ENCODE peak calls at places on chromosome 4, in seven cellular contexts. E is GM20000, M is HL-60, C is Peyer's patch, D is ovary, P is MM.1S, V is A549. J is an unnamed sample.
A peak's percentile ranks its signal among the peaks of the same experiment; 100 is the strongest.

GRCh38 chr4:53490965-53491622 is 100.2 kb downstream of the LNX1 start:
- DNase-seq in D (no peak), E (peak; percentile 19), P (peak; percentile 52), M (peak; percentile 14), C (no peak), V (peak; percentile 46), J (no peak)

GRCh38 chr4:86924805-86925204 is 10.0 kb upstream of the AFF1 start:
- DNase-seq in M (peak; percentile 14), C (no peak), E (no peak), V (no peak), D (no peak), P (no peak), J (no peak)

GRCh38 chr4:6331018-6331417 is 61.4 kb downstream of the WFS1 start:
- DNase-seq in E (peak; percentile 50), D (no peak), V (peak; percentile 31), M (peak; percentile 12), P (peak; percentile 47), C (no peak), J (no peak)

GRCh38 chr4:102641796-102642195 is 119.0 kb downstream of the MANBA start:
- DNase-seq in D (no peak), E (no peak), C (no peak), P (no peak), M (no peak), V (no peak), J (no peak)

GRCh38 chr4:47639531-47639930 is 154.5 kb downstream of the ATP10D start:
- DNase-seq in M (no peak), V (no peak), D (no peak), C (no peak), P (no peak), E (no peak), J (no peak)

GRCh38 chr4:85151349-85151748 is 184.9 kb upstream of the WDFY3 start:
- DNase-seq in M (no peak), V (no peak), E (no peak), C (no peak), D (no peak), P (no peak), J (no peak)

GRCh38 chr4:5036239-5036638 is 15.0 kb upstream of the STK32B start:
- DNase-seq in C (no peak), P (peak; percentile 98), M (peak; percentile 18), V (no peak), D (no peak), E (no peak), J (no peak)

GRCh38 chr4:103429283-103429682 is 231.1 kb upstream of the CENPE start:
- DNase-seq in D (no peak), M (peak; percentile 2), C (no peak), E (peak; percentile 17), P (no peak), V (no peak), J (no peak)

GRCh38 chr4:793109-793861 is 32.6 kb downstream of the CPLX1 start:
- DNase-seq in P (no peak), D (no peak), E (no peak), M (no peak), V (no peak), C (no peak), J (no peak)

GRCh38 chr4:6538111-6538510 is 36.9 kb upstream of the MAN2B2 start:
- DNase-seq in M (no peak), V (no peak), E (no peak), C (no peak), P (no peak), D (no peak), J (no peak)

GRCh38 chr4:44425614-44426208 is 22.9 kb downstream of the KCTD8 start:
- DNase-seq in M (no peak), C (no peak), E (no peak), P (no peak), V (no peak), D (no peak), J (no peak)

GRCh38 chr4:7217453-7218310 is 25.3 kb downstream of the SORCS2 start:
- DNase-seq in V (no peak), P (no peak), D (no peak), C (no peak), E (no peak), M (no peak), J (no peak)

GRCh38 chr4:153222790-153223417 is 18.7 kb downstream of the TRIM2 start:
- DNase-seq in P (peak; percentile 54), E (peak; percentile 70), C (peak; percentile 84), D (peak; percentile 74), M (peak; percentile 11), V (no peak), J (peak; percentile 87)

GRCh38 chr4:175562537-175562936 is 249.5 kb downstream of the GPM6A start:
- DNase-seq in E (no peak), C (no peak), P (no peak), M (no peak), V (no peak), D (no peak), J (no peak)

DNA sequence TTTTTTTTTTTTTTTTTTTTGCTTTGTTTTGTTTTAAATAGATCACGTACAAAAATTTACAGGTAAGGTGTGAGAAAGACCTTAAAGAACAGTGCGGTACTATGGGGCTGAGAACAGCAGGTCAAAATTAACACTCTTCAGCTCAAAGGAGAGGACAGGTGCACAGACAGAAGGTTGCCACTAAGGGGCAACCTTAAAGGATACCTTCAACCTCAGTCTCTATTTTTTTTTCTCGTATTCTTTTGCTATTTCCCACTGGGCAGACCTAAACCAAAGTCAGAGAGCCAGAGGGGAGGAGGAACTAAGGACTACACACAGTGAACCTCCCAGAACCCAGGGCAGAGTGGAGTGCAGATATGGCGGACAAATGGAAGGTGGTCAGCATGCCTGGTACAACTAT is 1984.3 kb upstream of the IGFBP7 start:
- DNase-seq in C (no peak), P (no peak), V (no peak), D (no peak), E (no peak), M (no peak), J (no peak)
- TF ChIP-seq CTCF in C (no peak), P (no peak), V (no peak), D (no peak), E (no peak), M (no peak), J (no peak)

GRCh38 chr4:123990310-123990709 is 593.7 kb downstream of the SPRY1 start:
- DNase-seq in E (no peak), D (no peak), V (no peak), P (no peak), C (no peak), M (no peak), J (no peak)
- TF ChIP-seq CTCF in E (no peak), D (no peak), V (no peak), P (no peak), C (no peak), M (no peak), J (no peak)

GRCh38 chr4:36399762-36400353 is 118.4 kb downstream of the DTHD1 start:
- DNase-seq in M (peak; percentile 32), E (peak; percentile 36), P (peak; percentile 47), C (no peak), D (no peak), V (no peak), J (no peak)
- TF ChIP-seq CTCF in M (peak; percentile 50), E (peak; percentile 50), P (peak; percentile 76), C (peak; percentile 74), D (no peak), V (peak; percentile 48), J (peak; percentile 75)

GRCh38 chr4:112523008-112523440 is 7.0 kb upstream of the NEUROG2 start:
- DNase-seq in D (no peak), M (peak; percentile 72), V (no peak), P (peak; percentile 85), E (peak; percentile 73), C (no peak), J (no peak)
- TF ChIP-seq CTCF in D (no peak), M (peak; percentile 2), V (no peak), P (peak; percentile 51), E (peak; percentile 42), C (no peak), J (peak; percentile 25)

DNA sequence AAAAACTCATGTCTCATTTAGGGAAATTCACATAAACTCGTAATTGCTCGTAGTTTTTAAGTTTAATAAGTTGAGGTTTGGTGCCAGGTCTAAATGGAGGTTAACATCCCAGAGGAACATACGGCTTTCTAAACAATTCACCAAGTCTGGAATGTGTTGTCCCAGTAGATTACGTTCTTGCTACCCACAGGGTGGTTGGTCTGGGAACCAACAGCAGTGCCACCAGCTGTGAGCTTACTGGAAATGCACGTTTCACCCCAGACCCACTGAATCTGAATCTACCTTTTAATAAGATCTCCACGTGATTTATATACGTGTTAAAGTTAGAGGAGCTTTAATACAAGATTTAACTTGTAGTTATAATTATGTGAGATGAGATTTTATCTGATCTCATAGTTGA is 134.3 kb downstream of the BMPR1B start:
- DNase-seq in D (no peak), M (no peak), V (peak; percentile 10), P (no peak), C (no peak), E (no peak), J (no peak)
- TF ChIP-seq CTCF in D (no peak), M (no peak), V (peak; percentile 12), P (no peak), C (no peak), E (no peak), J (no peak)

DNA sequence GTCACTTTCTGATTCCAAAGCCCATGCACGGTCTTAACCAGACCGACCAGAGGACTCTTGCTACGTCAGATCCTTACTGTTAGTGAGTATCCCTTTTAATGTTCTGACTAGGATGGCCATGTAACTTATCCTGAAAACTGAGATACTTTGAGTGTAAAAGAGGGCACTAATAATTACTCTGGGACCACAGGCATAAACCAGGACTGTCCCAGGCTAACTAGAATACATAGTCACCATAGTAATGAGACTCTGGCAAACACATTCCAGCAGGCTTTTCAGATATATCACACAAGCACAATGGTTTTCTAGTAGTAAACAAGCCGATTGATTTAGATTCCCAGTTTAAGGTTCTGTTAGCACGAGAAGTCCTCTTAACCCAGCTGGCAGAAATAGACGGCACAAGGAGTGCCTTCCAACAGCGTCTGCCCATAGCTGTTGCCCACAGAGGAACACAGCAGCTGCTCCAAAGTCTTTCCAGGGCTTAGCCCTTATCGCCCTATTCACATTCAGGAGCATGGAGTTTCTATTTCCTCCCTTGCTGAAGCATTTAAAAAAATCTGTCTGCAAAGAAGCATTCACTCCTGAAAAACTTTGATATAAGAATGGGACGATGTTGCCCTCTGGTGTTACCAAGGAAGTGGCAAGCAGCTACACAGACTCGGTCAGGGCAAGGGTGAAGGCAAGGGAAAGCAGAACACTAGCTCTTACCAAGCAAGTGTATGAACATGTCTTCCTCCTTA is 92.4 kb downstream of the CXCL13 start:
- DNase-seq in V (peak; percentile 10), D (no peak), E (peak; percentile 5), P (no peak), M (peak; percentile 33), C (peak; percentile 53), J (no peak)
- TF ChIP-seq CTCF in V (peak; percentile 61), D (no peak), E (no peak), P (peak; percentile 8), M (no peak), C (peak; percentile 18), J (peak; percentile 60)

J was measured in osteocyte.